ENCODE peak calls at places on chromosomes 2 and 18, in seven cellular contexts. G, L, Y, Z, M, Q and S are unnamed samples.

GRCh38 chr2:115491394-115491793 is 1049.0 kb downstream of the DPP10 start:
- DNase-seq in Y (no peak), Q (no peak), L (no peak), G (no peak), Z (no peak), M (no peak), S (no peak)

GRCh38 chr2:230318190-230319121 is 8.5 kb upstream of the SP140L start:
- DNase-seq in L (no peak), Y (no peak), M (no peak), Q (no peak), Z (no peak), G (no peak), S (no peak)

GRCh38 chr18:55302337-55302833 is 285.6 kb downstream of the TCF4 start:
- DNase-seq in M (peak), G (no peak), Q (peak), Z (no peak), L (no peak), Y (peak), S (no peak)

GRCh38 chr2:120551540-120551939 is 184.1 kb upstream of the GLI2 start:
- DNase-seq in G (no peak), Z (no peak), Y (no peak), M (no peak), Q (no peak), L (no peak), S (no peak)

GRCh38 chr2:156021326-156022040 is 311.0 kb downstream of the NR4A2 start:
- DNase-seq in G (no peak), Y (no peak), M (no peak), L (no peak), Z (no peak), Q (no peak), S (no peak)

GRCh38 chr2:159165065-159165464 is 121.4 kb downstream of the WDSUB1 start:
- DNase-seq in Y (no peak), G (no peak), L (no peak), Z (no peak), M (no peak), Q (no peak), S (no peak)

GRCh38 chr2:239471011-239471792 is 70.4 kb upstream of the HDAC4 start:
- DNase-seq in Z (no peak), M (no peak), G (no peak), L (no peak), Y (no peak), Q (no peak), S (no peak)

GRCh38 chr2:166314022-166314759 is 61.6 kb downstream of the SCN9A start:
- DNase-seq in Z (no peak), M (no peak), Q (no peak), G (no peak), L (no peak), Y (no peak), S (no peak)

GRCh38 chr2:101958071-101958470 is 33.7 kb upstream of the IL1R2 start:
- DNase-seq in Q (no peak), G (no peak), Y (no peak), M (no peak), L (no peak), Z (no peak), S (no peak)

GRCh38 chr18:79200546-79201268 is 131.5 kb downstream of the ATP9B start:
- DNase-seq in G (peak), M (no peak), Q (peak), L (no peak), Z (no peak), Y (no peak), S (peak)

GRCh38 chr18:43665239-43665788 is 388.0 kb upstream of the SYT4 start:
- DNase-seq in Q (no peak), Z (no peak), M (no peak), L (no peak), G (no peak), Y (no peak), S (no peak)

GRCh38 chr18:48475635-48476549 is 62.9 kb upstream of the CTIF start:
- DNase-seq in G (no peak), L (peak), Z (peak), Y (peak), M (no peak), Q (peak), S (peak)

GRCh38 chr2:61887684-61888303 is 662 bp downstream of the CCT4 start:
- DNase-seq in Q (peak), L (no peak), G (no peak), Y (peak), M (no peak), Z (no peak), S (peak)

GRCh38 chr18:37298816-37299215 is 266.8 kb downstream of the CELF4 start:
- DNase-seq in Q (no peak), Y (no peak), L (no peak), M (no peak), Z (no peak), G (no peak), S (no peak)

GRCh38 chr2:101466426-101466825 is 8.5 kb downstream of the RFX8 start:
- DNase-seq in Q (no peak), Z (no peak), G (no peak), Y (no peak), L (no peak), M (no peak), S (no peak)

GRCh38 chr2:42935692-42936631 is 143.6 kb upstream of the HAAO start:
- DNase-seq in Z (no peak), G (no peak), M (peak), L (peak), Q (no peak), Y (no peak), S (no peak)

GRCh38 chr2:42923632-42924425 is 131.4 kb upstream of the HAAO start:
- DNase-seq in Z (no peak), Q (peak), G (no peak), M (no peak), Y (no peak), L (no peak), S (no peak)

GRCh38 chr2:151423760-151424159 is 14.1 kb downstream of the RIF1 start:
- DNase-seq in Q (no peak), Z (no peak), G (no peak), M (no peak), L (no peak), Y (no peak), S (no peak)

GRCh38 chr2:238947243-238947760 is 99.4 kb downstream of the TWIST2 start:
- DNase-seq in M (no peak), Q (no peak), Y (no peak), Z (no peak), L (no peak), G (no peak), S (no peak)

GRCh38 chr2:205511221-205511620 is 171.1 kb upstream of the NRP2 start:
- DNase-seq in Q (no peak), Z (no peak), G (no peak), M (no peak), L (no peak), Y (no peak), S (no peak)

DNA sequence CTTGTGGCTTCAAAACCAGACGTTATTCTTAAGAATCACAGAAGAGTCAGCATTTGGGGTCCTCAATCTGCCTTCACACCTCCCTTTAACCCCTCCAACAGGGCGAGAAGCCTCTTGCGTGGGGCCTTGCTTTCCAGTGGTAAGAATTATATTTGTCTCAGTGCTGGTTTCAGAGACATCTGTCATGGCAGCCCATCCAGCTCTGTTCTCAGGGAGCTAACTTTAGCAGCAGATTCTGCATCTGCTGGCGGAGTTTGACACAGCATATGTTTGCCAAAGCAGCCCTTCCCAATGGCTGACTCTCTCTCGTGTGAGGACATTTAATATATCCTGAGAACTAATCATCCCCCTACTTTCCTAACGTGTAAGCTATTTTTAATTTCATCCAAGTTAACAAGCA is 91.5 kb upstream of the BCL11A start:
- DNase-seq in L (peak), Y (no peak), Q (no peak), M (no peak), Z (no peak), G (no peak), S (no peak)
- H3K27ac ChIP-seq in L (peak), Y (no peak), Q (no peak), M (peak), Z (no peak), G (peak), S (no peak)

GRCh38 chr18:36212978-36213303 is 25.6 kb downstream of the MOCOS start:
- DNase-seq in L (no peak), M (no peak), Z (no peak), Y (no peak), Q (no peak), G (no peak), S (no peak)
- H3K4me3 ChIP-seq in L (no peak), M (no peak), Z (no peak), Y (no peak), Q (no peak), G (peak), S (no peak)

GRCh38 chr18:22257022-22257543 is 87.7 kb downstream of the GATA6 start:
- DNase-seq in Y (no peak), Q (no peak), Z (no peak), G (no peak), M (no peak), L (no peak), S (no peak)

GRCh38 chr18:22250591-22250996 is 81.2 kb downstream of the GATA6 start:
- DNase-seq in Y (no peak), G (no peak), M (no peak), Z (no peak), L (no peak), Q (no peak), S (no peak)

GRCh38 chr18:22253156-22253555 is 83.8 kb downstream of the GATA6 start:
- DNase-seq in Z (no peak), L (no peak), Q (no peak), G (no peak), M (no peak), Y (no peak), S (no peak)

GRCh38 chr18:22253676-22254075 is 84.3 kb downstream of the GATA6 start:
- DNase-seq in Z (no peak), Q (peak), L (no peak), G (no peak), Y (no peak), M (no peak), S (no peak)

DNA sequence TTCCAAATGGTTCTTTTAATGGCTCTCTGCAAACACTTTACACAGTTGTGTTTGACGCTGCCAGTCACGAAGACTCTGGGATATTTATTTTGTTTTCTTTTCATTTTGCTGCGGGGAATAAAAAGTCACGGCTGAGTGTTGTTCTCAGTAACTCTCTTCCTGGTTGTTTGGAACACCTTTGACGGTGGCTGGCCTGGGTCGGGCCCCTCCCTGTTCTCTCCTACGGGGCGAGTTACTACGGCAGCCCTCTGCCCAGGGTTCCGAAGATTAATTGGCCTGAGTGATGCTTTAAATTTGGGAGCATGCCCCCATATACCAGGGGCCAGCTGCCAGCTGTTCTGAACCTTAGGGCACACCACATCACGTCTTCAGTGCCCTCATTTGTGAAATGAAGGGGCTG is 84.7 kb downstream of the GATA6 start:
- DNase-seq in Q (no peak), G (no peak), M (no peak), Z (no peak), Y (no peak), L (no peak), S (no peak)
- H3K27ac ChIP-seq in Q (no peak), G (peak), M (no peak), Z (no peak), Y (no peak), L (no peak), S (no peak)

DNA sequence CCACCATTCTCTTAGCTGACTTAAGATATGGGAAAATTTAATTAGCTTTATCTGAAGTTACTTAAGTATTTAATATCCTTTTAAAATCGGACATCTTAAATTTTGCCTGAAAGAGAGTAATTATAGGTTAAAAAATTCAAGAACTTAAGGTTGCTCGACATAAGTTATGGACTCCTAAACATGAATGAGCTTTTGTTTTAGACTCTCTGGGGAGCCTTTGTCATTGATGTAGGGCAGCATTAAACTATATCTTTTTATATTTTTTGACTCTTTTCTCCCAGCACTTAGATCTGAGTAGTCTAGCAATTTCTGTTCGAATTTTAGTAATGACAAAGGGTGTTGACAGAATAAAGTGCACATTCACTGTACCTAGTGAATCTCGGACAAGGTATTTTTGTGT is 4.7 kb downstream of the PHLPP1 start:
- DNase-seq in Y (no peak), Z (no peak), L (no peak), G (no peak), Q (no peak), M (no peak), S (no peak)
- H3K4me3 ChIP-seq in Y (no peak), Z (no peak), L (no peak), G (peak), Q (peak), M (no peak), S (no peak)

GRCh38 chr2:23900927-23901322 is 26.0 kb downstream of the ATAD2B start:
- DNase-seq in Q (no peak), L (no peak), Y (no peak), G (no peak), M (no peak), Z (no peak), S (no peak)
- H3K27ac ChIP-seq in Q (no peak), L (no peak), Y (peak), G (no peak), M (no peak), Z (no peak), S (peak)

GRCh38 chr2:222470802-222471468 is 46.6 kb downstream of the SGPP2 start:
- DNase-seq in M (no peak), Y (no peak), L (no peak), Z (no peak), G (no peak), Q (peak), S (no peak)
- H3K4me3 ChIP-seq in M (no peak), Y (no peak), L (no peak), Z (no peak), G (peak), Q (no peak), S (no peak)

GRCh38 chr2:75592028-75592427 is 31.3 kb upstream of the EVA1A start:
- DNase-seq in Z (no peak), Y (no peak), Q (no peak), G (no peak), M (no peak), L (no peak), S (no peak)

GRCh38 chr2:75592888-75593287 is 32.1 kb upstream of the EVA1A start:
- DNase-seq in G (no peak), Z (no peak), M (no peak), Y (no peak), Q (no peak), L (no peak), S (no peak)

GRCh38 chr2:75586971-75587370 is 26.2 kb upstream of the EVA1A start:
- DNase-seq in L (no peak), G (no peak), M (no peak), Z (no peak), Y (no peak), Q (no peak), S (no peak)

GRCh38 chr2:75587954-75588587 is 27.3 kb upstream of the EVA1A start:
- DNase-seq in Z (no peak), Y (no peak), L (no peak), G (no peak), Q (no peak), M (no peak), S (no peak)

DNA sequence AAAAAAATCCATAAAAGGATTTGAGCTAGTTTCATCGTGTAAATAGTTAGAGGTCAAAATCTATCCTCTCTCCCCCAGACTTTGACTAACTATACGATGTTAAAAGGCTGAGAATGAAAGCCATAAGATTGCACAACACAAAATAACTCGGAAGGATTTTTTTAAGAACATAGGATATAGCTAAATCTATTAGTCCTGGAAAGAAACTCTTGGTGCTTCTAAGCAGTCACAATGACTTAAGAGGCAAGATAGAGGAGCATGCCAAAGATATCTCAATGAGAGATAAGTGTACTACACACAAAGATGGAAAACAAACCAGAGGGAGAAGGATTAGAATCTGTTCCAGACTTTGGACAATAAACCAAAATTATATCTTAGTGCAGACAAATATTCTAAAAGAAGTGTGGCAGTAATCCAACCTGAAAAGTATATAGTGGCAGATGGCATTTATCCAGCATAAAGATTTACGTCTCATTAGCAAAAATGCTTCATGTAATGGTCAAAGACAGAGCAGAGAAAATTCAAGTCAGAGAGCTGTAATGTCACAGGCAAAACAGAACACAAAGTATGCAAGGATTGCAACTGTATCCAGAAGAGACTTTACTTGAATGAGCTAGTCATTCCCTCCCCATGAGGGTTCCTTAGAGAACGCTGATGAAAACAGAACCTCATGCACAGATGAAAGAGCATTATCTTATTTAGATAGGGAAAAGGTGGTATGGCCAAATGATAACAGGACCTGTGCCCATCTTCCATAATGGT is 28.8 kb upstream of the EVA1A start:
- DNase-seq in M (no peak), Q (no peak), Z (no peak), G (no peak), Y (no peak), L (no peak), S (no peak)
- H3K27ac ChIP-seq in M (no peak), Q (no peak), Z (no peak), G (no peak), Y (no peak), L (no peak), S (no peak)